ENCODE peak calls at places on chromosomes 2 and 18, in six cellular contexts. J is bronchial epithelial cell, A is spleen, E is breast epithelium, S is cardiac muscle cell, D is MM.1S. G is an unnamed sample.
A peak's percentile ranks its signal among the peaks of the same experiment; 100 is the strongest.

GRCh38 chr2:156310773-156311172 is 21.7 kb downstream of the NR4A2 start:
- DNase-seq in A (no peak), J (no peak), E (no peak), S (no peak), D (no peak), G (no peak)

GRCh38 chr2:159108178-159108893 is 139.9 kb downstream of the TANC1 start:
- DNase-seq in A (no peak), E (peak; percentile 48), D (no peak), J (peak; percentile 24), S (no peak), G (no peak)

GRCh38 chr18:76005632-76006031 is 489.4 kb downstream of the ZNF516 start:
- DNase-seq in E (no peak), A (no peak), J (no peak), D (no peak), S (no peak), G (peak; percentile 6)

GRCh38 chr2:2542966-2543555 is 212.0 kb upstream of the MYT1L start:
- DNase-seq in J (no peak), A (no peak), S (no peak), D (no peak), E (no peak), G (no peak)

GRCh38 chr2:230319211-230319862 is 7.7 kb upstream of the SP140L start:
- DNase-seq in D (peak; percentile 45), A (peak; percentile 87), J (no peak), E (no peak), S (no peak), G (no peak)

GRCh38 chr2:109046925-109047508 is 58.0 kb upstream of the EDAR start:
- DNase-seq in E (no peak), S (no peak), D (no peak), J (no peak), A (peak; percentile 77), G (no peak)

GRCh38 chr18:51383711-51384110 is 186.2 kb upstream of the MEX3C start:
- DNase-seq in D (no peak), A (no peak), S (no peak), J (no peak), E (no peak), G (no peak)

GRCh38 chr18:54117853-54118773 is 106.4 kb downstream of the MBD2 start:
- DNase-seq in D (no peak), S (peak; percentile 69), E (no peak), J (no peak), A (no peak), G (no peak)

GRCh38 chr2:5236308-5236707 is 455.9 kb upstream of the SOX11 start:
- DNase-seq in A (no peak), S (no peak), J (no peak), D (no peak), E (no peak), G (no peak)

GRCh38 chr18:71287268-71287667 is 998.4 kb downstream of the SOCS6 start:
- DNase-seq in S (peak; percentile 2), D (no peak), A (no peak), J (no peak), E (no peak), G (no peak)

GRCh38 chr2:64792310-64792709 is 138.6 kb upstream of the SERTAD2 start:
- DNase-seq in S (no peak), D (no peak), J (no peak), A (no peak), E (no peak), G (no peak)

GRCh38 chr2:72750977-72751639 is 74.7 kb downstream of the EXOC6B start:
- DNase-seq in S (no peak), D (no peak), E (no peak), J (no peak), A (no peak), G (no peak)

GRCh38 chr2:37324536-37324785 is 172 bp downstream of the PRKD3 start:
- DNase-seq in J (peak; percentile 27), A (peak; percentile 96), D (peak; percentile 82), S (peak; percentile 87), E (no peak), G (peak; percentile 79)

GRCh38 chr18:13361422-13361821 is 142.9 kb downstream of the LDLRAD4 start:
- DNase-seq in D (no peak), J (no peak), E (no peak), A (no peak), S (no peak), G (no peak)

GRCh38 chr2:181371782-181372292 is 85.3 kb upstream of the ITGA4 start:
- DNase-seq in A (no peak), E (no peak), J (no peak), S (peak; percentile 68), D (peak; percentile 44), G (no peak)

GRCh38 chr2:152456262-152456661 is 121.3 kb downstream of the FMNL2 start:
- DNase-seq in S (peak; percentile 53), E (no peak), A (no peak), D (no peak), J (peak; percentile 83), G (no peak)

DNA sequence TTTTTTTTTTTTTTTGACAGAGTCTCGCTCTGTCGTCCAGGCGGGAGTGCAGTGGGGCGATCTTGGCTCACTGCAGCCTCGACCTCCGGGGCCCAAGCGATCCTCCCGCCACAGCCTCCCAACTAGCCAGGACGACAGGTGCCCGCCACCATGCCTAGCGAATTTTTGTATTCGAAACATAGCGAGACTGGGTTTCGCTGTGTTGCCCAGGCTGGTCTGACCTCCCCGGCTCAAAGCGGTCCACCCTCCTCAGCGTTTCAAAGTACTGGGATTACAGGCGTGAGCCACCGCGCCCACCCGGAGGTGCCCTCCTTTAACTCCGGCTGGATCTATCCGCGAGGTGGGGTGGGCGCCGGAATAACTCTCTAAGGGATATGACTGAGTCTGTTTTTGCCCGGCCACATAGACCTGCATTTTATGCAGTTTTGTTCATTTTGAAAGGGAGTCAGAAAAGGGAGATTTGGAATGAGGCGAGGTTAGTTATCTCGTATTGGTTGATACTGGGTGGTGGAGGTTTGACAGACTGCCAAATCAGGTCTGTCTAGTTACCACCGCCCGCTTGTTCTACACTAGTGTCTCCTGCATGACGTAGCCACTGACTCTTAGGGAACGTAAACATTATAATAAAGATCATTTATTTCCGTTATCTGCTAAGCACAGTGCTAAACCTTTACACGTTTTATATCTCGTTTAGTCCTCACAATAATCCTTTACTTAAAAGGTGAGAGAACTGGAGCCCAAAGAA is 928 bp upstream of the CCT4 start:
- DNase-seq in E (no peak), J (peak; percentile 17), D (no peak), S (no peak), A (peak; percentile 88), G (peak; percentile 39)
- H3K4me3 ChIP-seq in E (peak overlapping the region; percentile 79), J (peak overlapping the region; percentile 99), D (no peak overlapping the region), S (peak overlapping the region; percentile 77), A (peak overlapping the region; percentile 80), G (no peak overlapping the region)

GRCh38 chr2:54664238-54664786 is 59.1 kb upstream of the EML6 start:
- DNase-seq in D (no peak), S (no peak), J (no peak), E (no peak), A (no peak), G (no peak)

GRCh38 chr2:54666131-54666637 is 57.3 kb upstream of the EML6 start:
- DNase-seq in J (no peak), E (peak; percentile 73), S (peak; percentile 74), A (no peak), D (no peak), G (no peak)

GRCh38 chr2:54663424-54664030 is 59.9 kb upstream of the EML6 start:
- DNase-seq in A (no peak), E (no peak), S (no peak), D (no peak), J (no peak), G (no peak)

GRCh38 chr2:54666741-54667639 is 56.5 kb upstream of the EML6 start:
- DNase-seq in D (no peak), E (no peak), A (no peak), J (no peak), S (peak; percentile 65), G (no peak)

DNA sequence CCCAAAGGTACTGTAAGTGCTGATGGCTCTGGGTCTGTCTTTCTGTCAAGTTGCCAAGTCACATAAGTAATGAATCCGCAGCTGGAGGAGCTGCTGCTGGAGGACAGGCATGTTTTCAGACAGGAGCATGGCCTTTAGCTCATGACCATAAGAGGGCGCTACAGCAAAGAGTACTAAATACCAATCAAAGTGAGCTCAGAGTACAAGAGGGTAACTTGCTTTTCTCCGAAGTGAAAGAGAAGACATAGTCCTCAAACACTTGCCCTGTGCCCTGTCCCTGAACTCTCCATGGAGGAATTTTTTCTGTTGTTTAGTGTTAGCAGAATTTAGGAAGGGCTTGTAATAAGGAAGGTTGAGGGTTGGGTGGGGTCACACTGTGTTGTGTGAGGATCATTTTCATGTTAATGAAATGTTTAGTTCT is 58.0 kb upstream of the EML6 start:
- DNase-seq in D (peak; percentile 58), A (no peak), E (no peak), J (peak; percentile 66), S (peak; percentile 69), G (no peak)
- H3K36me3 ChIP-seq in D (peaks cover 44% of the 10 kb centered on the region), A (peaks cover under 1% of the 10 kb centered on the region), E (no peaks in the 10 kb centered on the region), J (peaks cover 38% of the 10 kb centered on the region), S (peaks cover 89% of the 10 kb centered on the region), G (peaks cover 60% of the 10 kb centered on the region)

GRCh38 chr18:292271-292670 is 24.4 kb upstream of the THOC1 start:
- DNase-seq in A (no peak), E (no peak), D (no peak), J (no peak), S (peak; percentile 34), G (no peak)

GRCh38 chr18:295756-296155 is 27.9 kb upstream of the THOC1 start:
- DNase-seq in A (no peak), S (peak; percentile 39), D (no peak), J (no peak), E (no peak), G (no peak)

GRCh38 chr18:297936-298335 is 30.1 kb upstream of the THOC1 start:
- DNase-seq in J (no peak), S (no peak), A (no peak), D (no peak), E (no peak), G (no peak)

DNA sequence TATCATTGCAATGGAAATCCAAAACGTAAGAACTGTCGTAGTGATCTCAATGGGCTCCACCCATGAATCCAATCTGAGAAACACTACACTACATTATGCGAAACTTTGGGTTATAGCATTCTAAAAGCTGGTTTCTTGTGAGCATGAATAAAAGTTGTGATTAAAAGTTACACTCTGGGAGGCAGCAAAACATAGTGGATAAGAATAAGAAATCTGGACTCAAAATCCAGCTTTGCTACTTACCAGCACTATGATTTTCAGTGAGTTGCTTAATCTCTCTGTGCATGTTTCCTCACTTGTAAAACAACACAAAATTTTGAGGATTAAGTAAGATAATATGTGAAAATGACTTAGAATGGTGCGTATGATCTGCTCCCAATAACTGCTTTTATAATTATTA is 25.7 kb upstream of the THOC1 start:
- DNase-seq in E (no peak), A (no peak), S (peak; percentile 68), J (no peak), D (no peak), G (no peak)
- TF ChIP-seq CTCF in E (no peak), A (no peak), S (peak; percentile 24), J (no peak), D (no peak), G (no peak)

DNA sequence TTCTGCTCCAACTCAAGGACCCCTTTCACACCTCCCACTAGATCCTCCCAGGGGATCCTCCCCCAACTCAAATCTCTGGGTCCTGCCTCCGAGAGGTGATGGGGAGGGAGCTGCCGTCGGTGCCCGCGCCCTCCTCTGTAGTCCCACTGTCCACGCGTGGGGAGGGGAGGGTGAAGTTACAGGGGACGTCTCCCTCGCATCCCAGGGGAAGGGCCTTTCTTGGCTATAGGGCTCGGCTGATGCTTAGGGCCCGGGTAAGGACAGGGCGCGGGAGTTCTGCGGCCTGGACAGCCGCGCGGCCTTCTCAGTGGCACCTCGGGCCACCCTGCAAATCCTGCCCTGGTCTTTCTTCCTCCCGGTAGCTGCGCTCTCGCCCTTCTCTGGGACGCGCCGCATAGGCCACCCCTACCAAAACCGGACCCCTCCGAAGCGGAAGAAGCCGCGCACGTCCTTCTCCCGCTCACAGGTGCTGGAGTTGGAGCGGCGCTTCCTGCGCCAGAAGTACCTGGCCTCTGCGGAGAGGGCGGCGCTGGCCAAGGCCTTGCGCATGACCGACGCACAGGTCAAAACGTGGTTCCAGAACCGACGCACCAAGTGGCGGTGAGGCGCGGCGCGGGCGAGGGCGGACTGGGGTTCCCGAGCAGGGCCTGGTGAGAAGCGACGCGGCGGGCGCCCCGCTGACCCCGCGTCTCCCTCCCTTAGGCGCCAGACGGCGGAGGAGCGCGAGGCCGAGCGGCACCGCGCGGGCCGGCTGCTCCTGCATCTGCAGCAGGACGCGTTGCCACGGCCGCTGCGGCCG is 1.2 kb downstream of the TLX2 start:
- DNase-seq in D (no peak), J (no peak), S (no peak), E (no peak), A (peak; percentile 78), G (peak; percentile 28)
- H3K4me3 ChIP-seq in D (no peak overlapping the region), J (no peak overlapping the region), S (peak overlapping the region; percentile 10), E (peak overlapping the region; percentile 21), A (peak overlapping the region; percentile 27), G (peak overlapping the region; percentile 20)